ENCODE peak calls at places on chromosomes 4 and X, in eight cellular contexts. M is ovary; N is PC-9; K is GM23248; B is CD4-positive, alpha-beta memory T cell; L is PC-3; V is HFF-Myc; U is heart right ventricle. F is an unnamed sample.

GRCh38 chr4:168220893-168221292 is 97.7 kb downstream of the DDX60 start:
- DNase-seq in M (no peak), N (no peak), K (peak; percentile 33), B (no peak), L (peak; percentile 10), V (no peak), U (no peak), F (no peak)

GRCh38 chrX:73683236-73683859 is 120.4 kb downstream of the CHIC1 start:
- DNase-seq in M (no peak), N (no peak), K (peak; percentile 75), B (no peak), L (peak; percentile 7), V (no peak), U (no peak), F (no peak)

GRCh38 chr4:185369729-185370128 is 26.0 kb downstream of the LRP2BP start:
- DNase-seq in M (no peak), N (no peak), K (peak; percentile 48), B (no peak), L (no peak), V (no peak), U (no peak), F (no peak)

GRCh38 chr4:170139764-170140163 is 50.0 kb upstream of the AADAT start:
- DNase-seq in M (no peak), N (no peak), K (peak; percentile 66), B (no peak), L (peak; percentile 56), V (no peak), U (no peak), F (no peak)

GRCh38 chr4:108743021-108743420 is 19.8 kb downstream of the ETNPPL start:
- DNase-seq in M (no peak), N (no peak), K (no peak), B (no peak), L (no peak), V (no peak), U (no peak), F (no peak)

GRCh38 chr4:99683913-99684312 is 26.3 kb upstream of the C4orf54 start:
- DNase-seq in M (no peak), N (no peak), K (no peak), B (no peak), L (no peak), V (no peak), U (no peak), F (no peak)

GRCh38 chr4:15765306-15765705 is 12.8 kb upstream of the CD38 start:
- DNase-seq in M (no peak), N (no peak), K (no peak), B (no peak), L (no peak), V (no peak), U (no peak), F (no peak)

GRCh38 chr4:188691811-188692210 is 552.6 kb downstream of the TRIML1 start:
- DNase-seq in M (no peak), N (no peak), K (peak; percentile 6), B (no peak), L (peak; percentile 3), V (no peak), U (no peak), F (no peak)

GRCh38 chr4:92969650-92970370 is 666.0 kb downstream of the GRID2 start:
- DNase-seq in M (no peak), N (no peak), K (peak; percentile 89), B (no peak), L (peak; percentile 88), V (peak; percentile 44), U (no peak), F (no peak)

GRCh38 chrX:42128020-42128419 is 204.7 kb upstream of the CASK start:
- DNase-seq in M (no peak), N (no peak), K (no peak), B (peak; percentile 45), L (no peak), V (no peak), U (no peak), F (no peak)

GRCh38 chrX:120468479-120468824 is 644 bp downstream of the LAMP2 start:
- DNase-seq in M (no peak), N (no peak), K (peak; percentile 39), B (no peak), L (no peak), V (no peak), U (no peak), F (no peak)
- H3K4me3 ChIP-seq in M (peak overlapping the region; percentile 63), N (peak overlapping the region; percentile 81), K (peak overlapping the region; percentile 97), B (peak overlapping the region; percentile 70), L (peak overlapping the region; percentile 87), V (peak overlapping the region; percentile 65), U (peak overlapping the region; percentile 78), F (peak overlapping the region; percentile 77)

GRCh38 chrX:44482575-44482974 is 60.1 kb downstream of the FUNDC1 start:
- DNase-seq in M (no peak), N (no peak), K (no peak), B (no peak), L (no peak), V (no peak), U (no peak), F (no peak)

GRCh38 chrX:44480591-44480990 is 62.1 kb downstream of the FUNDC1 start:
- DNase-seq in M (no peak), N (no peak), K (no peak), B (no peak), L (peak; percentile 6), V (no peak), U (no peak), F (no peak)

GRCh38 chrX:44489515-44489914 is 53.1 kb downstream of the FUNDC1 start:
- DNase-seq in M (no peak), N (no peak), K (no peak), B (no peak), L (no peak), V (no peak), U (no peak), F (no peak)

GRCh38 chrX:44483965-44484606 is 58.6 kb downstream of the FUNDC1 start:
- DNase-seq in M (no peak), N (no peak), K (peak; percentile 34), B (no peak), L (peak; percentile 70), V (no peak), U (no peak), F (no peak)

DNA sequence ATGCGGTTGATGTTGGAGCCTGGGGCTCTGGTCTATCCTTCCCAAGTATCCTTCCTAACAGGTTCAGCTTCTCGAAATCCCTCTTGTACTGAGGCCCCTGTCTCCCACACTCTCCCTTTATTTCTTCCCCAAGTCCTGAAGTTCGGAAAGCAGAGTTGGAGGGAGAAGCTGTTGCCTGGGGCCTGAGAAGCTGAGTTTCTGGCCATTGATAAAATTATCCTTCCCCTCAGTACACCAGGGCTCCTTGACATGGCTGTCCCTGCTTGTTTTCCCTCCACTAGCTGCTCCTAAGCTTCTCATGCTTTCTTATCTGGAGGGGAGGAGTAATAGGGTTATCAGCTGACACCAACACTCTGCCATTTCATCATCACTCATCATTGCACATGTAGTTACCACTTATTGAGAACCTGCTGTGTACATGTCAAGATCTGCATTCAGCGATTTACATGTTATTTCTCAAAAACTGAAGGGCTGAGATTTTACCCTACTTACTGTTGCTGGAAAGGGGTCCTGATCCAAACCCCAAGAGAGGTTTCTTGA is 58.0 kb downstream of the FUNDC1 start:
- DNase-seq in M (no peak), N (no peak), K (no peak), B (no peak), L (no peak), V (no peak), U (no peak), F (no peak)
- H3K4me3 ChIP-seq in M (no peak overlapping the region), N (no peak overlapping the region), K (no peak overlapping the region), B (no peak overlapping the region), L (no peak overlapping the region), V (no peak overlapping the region), U (no peak overlapping the region), F (no peak overlapping the region)

GRCh38 chrX:129545408-129545807 is 5.3 kb downstream of the OCRL start:
- DNase-seq in M (no peak), N (no peak), K (no peak), B (no peak), L (no peak), V (no peak), U (no peak), F (no peak)
- H3K4me3 ChIP-seq in M (no peak overlapping the region), N (no peak overlapping the region), K (no peak overlapping the region), B (no peak overlapping the region), L (no peak overlapping the region), V (no peak overlapping the region), U (no peak overlapping the region), F (no peak overlapping the region)

GRCh38 chr4:27763830-27764525 is 903.3 kb downstream of the STIM2 start:
- DNase-seq in M (no peak), N (no peak), K (no peak), B (no peak), L (no peak), V (no peak), U (no peak), F (no peak)

GRCh38 chr4:27759621-27760020 is 899.0 kb downstream of the STIM2 start:
- DNase-seq in M (no peak), N (no peak), K (no peak), B (no peak), L (no peak), V (no peak), U (no peak), F (no peak)

GRCh38 chr4:27760176-27760575 is 899.5 kb downstream of the STIM2 start:
- DNase-seq in M (no peak), N (no peak), K (no peak), B (no peak), L (no peak), V (no peak), U (no peak), F (no peak)

DNA sequence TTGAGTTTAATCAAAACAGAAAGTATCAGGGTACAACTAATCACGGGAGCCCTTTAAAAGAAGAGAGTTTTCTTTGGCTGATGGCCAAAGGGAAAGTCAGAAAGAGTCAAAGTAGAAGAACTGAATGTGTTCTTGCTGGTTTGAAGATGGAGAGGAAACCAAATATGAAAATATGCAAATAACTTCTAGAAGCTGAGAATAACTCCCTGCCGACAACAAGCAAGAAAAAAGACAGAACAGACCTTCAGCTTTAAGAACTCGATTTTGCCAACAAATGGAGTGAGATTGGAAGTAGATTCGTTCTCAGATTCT is 903.8 kb downstream of the STIM2 start:
- DNase-seq in M (no peak), N (no peak), K (no peak), B (no peak), L (no peak), V (no peak), U (no peak), F (no peak)
- H3K4me3 ChIP-seq in M (no peak overlapping the region), N (no peak overlapping the region), K (no peak overlapping the region), B (no peak overlapping the region), L (no peak overlapping the region), V (no peak overlapping the region), U (no peak overlapping the region), F (peak overlapping the region; percentile 1)

GRCh38 chr4:153566751-153567150 is 100.6 kb downstream of the TMEM131L start:
- DNase-seq in M (no peak), N (no peak), K (no peak), B (no peak), L (no peak), V (no peak), U (peak; percentile 27), F (peak; percentile 28)
- H3K4me3 ChIP-seq in M (no peak overlapping the region), N (no peak overlapping the region), K (no peak overlapping the region), B (no peak overlapping the region), L (no peak overlapping the region), V (no peak overlapping the region), U (no peak overlapping the region), F (no peak overlapping the region)

DNA sequence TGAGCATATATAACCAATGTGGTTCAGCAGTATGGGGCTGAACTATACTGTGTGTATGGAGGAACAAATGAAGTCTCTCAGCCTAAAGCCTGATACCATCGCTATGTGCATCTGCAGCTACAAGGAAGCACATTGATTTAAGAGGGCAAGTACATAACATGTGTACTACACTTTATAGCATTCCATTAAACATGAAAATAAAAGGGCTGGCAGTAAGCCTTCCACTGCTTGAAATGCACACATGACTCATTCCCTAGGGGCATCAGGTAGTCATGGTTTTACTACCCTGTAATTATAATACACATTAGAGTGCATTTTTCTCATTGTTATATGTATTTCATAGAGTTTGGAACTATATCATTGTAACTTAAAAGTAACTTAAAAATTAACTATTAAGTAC is 51.2 kb downstream of the SMARCA1 start:
- DNase-seq in M (no peak), N (no peak), K (peak; percentile 67), B (no peak), L (peak; percentile 87), V (peak; percentile 16), U (no peak), F (no peak)
- H3K4me3 ChIP-seq in M (no peak overlapping the region), N (no peak overlapping the region), K (no peak overlapping the region), B (no peak overlapping the region), L (no peak overlapping the region), V (no peak overlapping the region), U (no peak overlapping the region), F (no peak overlapping the region)